ENCODE peak calls at places on chromosome 14, in five cellular contexts. Y, T, V, B and J are unnamed samples.
A peak's percentile ranks its signal among the peaks of the same experiment; 100 is the strongest.

GRCh38 chr14:44963775-44964380 is 1.9 kb downstream of the TOGARAM1 start:
- DNase-seq in Y (peak; percentile 43), T (no peak), V (no peak), B (peak; percentile 56), J (no peak)

GRCh38 chr14:56120091-56120632 is 2.0 kb downstream of the PELI2 start:
- DNase-seq in Y (peak; percentile 33), T (no peak), V (no peak), B (no peak), J (no peak)

GRCh38 chr14:104105822-104106470 is 20.4 kb downstream of the ASPG start:
- DNase-seq in Y (no peak), T (no peak), V (peak; percentile 1), B (no peak), J (no peak)

GRCh38 chr14:72528059-72528950 is 365.6 kb downstream of the DPF3 start:
- DNase-seq in Y (peak; percentile 50), T (no peak), V (no peak), B (no peak), J (no peak)

GRCh38 chr14:63563370-63564026 is 20.3 kb upstream of the PPP2R5E start:
- DNase-seq in Y (no peak), T (no peak), V (no peak), B (no peak), J (no peak)

GRCh38 chr14:56561586-56561985 is 18.0 kb upstream of the TMEM260 start:
- DNase-seq in Y (peak; percentile 80), T (no peak), V (no peak), B (no peak), J (no peak)

GRCh38 chr14:26765768-26766550 is 168.1 kb upstream of the NOVA1 start:
- DNase-seq in Y (peak; percentile 99), T (peak; percentile 41), V (no peak), B (no peak), J (no peak)

GRCh38 chr14:28609228-28609828 is 157.3 kb upstream of the FOXG1 start:
- DNase-seq in Y (peak; percentile 68), T (no peak), V (peak; percentile 77), B (peak; percentile 83), J (no peak)

GRCh38 chr14:26204954-26205479 is 392.8 kb downstream of the NOVA1 start:
- DNase-seq in Y (peak; percentile 18), T (no peak), V (peak; percentile 65), B (peak; percentile 71), J (no peak)

GRCh38 chr14:102939820-102940561 is 17.5 kb downstream of the AMN start:
- DNase-seq in Y (no peak), T (peak; percentile 90), V (no peak), B (no peak), J (no peak)

GRCh38 chr14:85466678-85467077 is 63.3 kb upstream of the FLRT2 start:
- DNase-seq in Y (peak; percentile 41), T (no peak), V (no peak), B (no peak), J (no peak)

GRCh38 chr14:106204063-106204462 is 677.7 kb downstream of the TMEM121 start:
- DNase-seq in Y (no peak), T (no peak), V (no peak), B (no peak), J (no peak)

GRCh38 chr14:99636487-99636886 is 8.4 kb upstream of the HHIPL1 start:
- DNase-seq in Y (no peak), T (no peak), V (no peak), B (no peak), J (no peak)

GRCh38 chr14:26598081-26598671 is 343 bp upstream of the NOVA1 start:
- DNase-seq in Y (peak; percentile 94), T (peak; percentile 81), V (peak; percentile 93), B (peak; percentile 95), J (peak; percentile 4)

GRCh38 chr14:68476212-68476964 is 316.5 kb downstream of the ZFP36L1 start:
- DNase-seq in Y (peak; percentile 100), T (no peak), V (no peak), B (peak; percentile 24), J (peak; percentile 54)

GRCh38 chr14:73850940-73851339 is 691 bp upstream of the PTGR2 start:
- DNase-seq in Y (peak; percentile 20), T (no peak), V (no peak), B (no peak), J (no peak)

GRCh38 chr14:34571771-34572170 is 32.3 kb upstream of the EAPP start:
- DNase-seq in Y (no peak), T (no peak), V (no peak), B (no peak), J (no peak)

GRCh38 chr14:90511795-90512331 is 115.0 kb downstream of the CALM1 start:
- DNase-seq in Y (no peak), T (no peak), V (no peak), B (no peak), J (no peak)

GRCh38 chr14:75258079-75258802 is 20.4 kb upstream of the FOS start:
- DNase-seq in Y (peak; percentile 73), T (no peak), V (no peak), B (no peak), J (no peak)

GRCh38 chr14:75307700-75308379 is 29.2 kb downstream of the FOS start:
- DNase-seq in Y (peak; percentile 80), T (peak; percentile 89), V (peak; percentile 95), B (peak; percentile 96), J (peak; percentile 59)

GRCh38 chr14:69612014-69612758 is 790 bp downstream of the SUSD6 start:
- DNase-seq in Y (peak; percentile 11), T (no peak), V (no peak), B (peak; percentile 61), J (no peak)

GRCh38 chr14:59336078-59336477 is 129.1 kb downstream of the GPR135 start:
- DNase-seq in Y (no peak), T (no peak), V (no peak), B (no peak), J (no peak)

GRCh38 chr14:68625366-68626090 is 167.3 kb downstream of the ZFP36L1 start:
- DNase-seq in Y (no peak), T (no peak), V (no peak), B (no peak), J (no peak)

GRCh38 chr14:51554953-51555352 is 96.8 kb upstream of the FRMD6 start:
- DNase-seq in Y (peak; percentile 62), T (no peak), V (no peak), B (peak; percentile 23), J (no peak)
- TF ChIP-seq CTCF in Y (peak; percentile 35), T (no peak), V (no peak), B (peak; percentile 25), J (no peak)

GRCh38 chr14:61197416-61197815 is 83.7 kb downstream of the TMEM30B start:
- DNase-seq in Y (no peak), T (no peak), V (no peak), B (no peak), J (no peak)

GRCh38 chr14:61192970-61193369 is 88.2 kb downstream of the TMEM30B start:
- DNase-seq in Y (peak; percentile 76), T (no peak), V (no peak), B (no peak), J (no peak)

GRCh38 chr14:61193471-61193870 is 87.7 kb downstream of the TMEM30B start:
- DNase-seq in Y (no peak), T (no peak), V (no peak), B (no peak), J (no peak)

GRCh38 chr14:61196792-61197191 is 84.3 kb downstream of the TMEM30B start:
- DNase-seq in Y (no peak), T (no peak), V (no peak), B (no peak), J (no peak)

GRCh38 chr14:61196034-61196433 is 85.1 kb downstream of the TMEM30B start:
- DNase-seq in Y (no peak), T (no peak), V (no peak), B (no peak), J (no peak)
- TF ChIP-seq CTCF in Y (peak; percentile 16), T (no peak), V (no peak), B (no peak), J (no peak)

GRCh38 chr14:89215166-89215940 is 201.7 kb downstream of the FOXN3 start:
- DNase-seq in Y (no peak), T (no peak), V (no peak), B (no peak), J (no peak)

GRCh38 chr14:89212386-89213235 is 204.4 kb downstream of the FOXN3 start:
- DNase-seq in Y (no peak), T (no peak), V (no peak), B (no peak), J (no peak)

GRCh38 chr14:89217876-89218275 is 199.2 kb downstream of the FOXN3 start:
- DNase-seq in Y (no peak), T (no peak), V (no peak), B (no peak), J (no peak)

GRCh38 chr14:89219056-89219455 is 198.0 kb downstream of the FOXN3 start:
- DNase-seq in Y (no peak), T (no peak), V (no peak), B (no peak), J (no peak)

DNA sequence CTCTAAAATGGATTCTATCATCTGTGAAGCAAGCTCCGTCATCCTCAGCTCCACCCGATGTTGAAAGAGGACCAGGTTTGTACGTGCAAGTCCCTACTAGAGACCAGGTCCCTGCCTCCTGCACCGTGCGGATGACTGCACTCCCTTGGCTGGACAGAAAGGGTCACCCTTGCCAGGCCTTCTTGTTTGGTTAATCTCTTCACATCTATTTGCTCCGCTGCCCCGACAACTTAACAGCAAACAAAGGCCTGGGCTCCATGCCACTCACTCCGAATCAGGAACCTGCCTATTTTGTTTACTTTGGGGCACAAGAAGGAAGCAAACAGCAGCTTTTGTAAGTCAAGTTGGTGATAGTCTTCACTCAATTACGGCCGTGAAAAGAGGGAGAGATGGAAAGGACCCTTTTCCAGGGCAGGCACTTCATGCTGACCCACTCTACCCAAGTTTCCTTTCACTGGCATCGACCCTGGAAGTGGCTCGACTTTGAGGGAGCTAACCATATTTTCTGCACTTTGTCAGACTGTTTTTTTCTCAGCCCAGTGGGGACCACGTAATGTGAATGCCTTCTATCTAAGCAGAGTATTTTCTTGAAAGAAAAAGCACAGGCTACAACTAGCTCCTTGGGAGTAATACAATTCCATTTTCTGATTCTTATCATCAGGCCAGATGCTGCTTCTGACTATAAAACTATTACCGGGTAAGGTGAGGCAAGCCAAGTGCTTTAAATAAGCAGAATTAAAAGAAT is 202.6 kb downstream of the FOXN3 start:
- DNase-seq in Y (no peak), T (peak; percentile 91), V (no peak), B (peak; percentile 14), J (no peak)
- TF ChIP-seq CTCF in Y (no peak), T (no peak), V (no peak), B (no peak), J (no peak)

DNA sequence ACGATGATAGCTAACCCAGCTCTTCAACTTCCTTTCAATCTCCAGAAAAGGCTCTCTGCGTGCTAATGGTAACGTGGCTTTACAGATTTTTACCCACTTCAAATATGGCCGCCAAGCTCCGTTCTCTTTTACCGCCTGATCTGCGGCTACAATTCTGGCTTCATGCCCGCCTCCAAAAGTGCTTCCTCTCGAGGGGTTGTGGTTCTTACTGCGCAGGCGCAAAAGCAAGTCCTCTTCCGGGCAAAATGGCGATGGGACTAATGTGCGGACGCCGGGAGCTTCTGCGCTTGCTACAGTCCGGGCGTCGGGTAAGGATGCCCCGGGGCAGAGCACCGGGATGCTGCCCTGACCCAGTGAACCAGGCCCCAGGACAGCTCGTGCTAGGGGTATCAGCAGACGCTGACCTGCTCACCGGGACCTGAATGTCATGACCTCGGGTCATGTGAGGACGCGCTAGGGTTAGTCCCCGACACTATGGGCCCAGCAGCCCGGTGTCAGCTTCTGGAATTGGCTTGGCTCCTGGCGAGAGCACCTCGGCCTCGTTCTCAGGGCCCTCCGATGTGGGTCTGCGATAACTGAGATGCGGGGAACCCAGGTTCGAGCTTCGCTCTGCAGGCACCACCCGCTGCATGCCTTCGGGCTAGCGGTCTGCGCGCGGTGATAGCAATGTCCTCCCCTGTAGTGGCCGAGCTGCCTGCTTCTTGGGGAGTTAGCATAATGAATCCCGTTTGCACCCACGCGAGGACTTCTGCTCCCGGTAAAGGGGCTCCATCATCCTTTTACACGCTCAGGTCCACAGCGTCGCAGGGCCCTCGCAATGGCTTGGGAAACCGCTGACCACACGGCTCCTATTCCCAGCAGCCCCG is at the start of gene OXA1L:
- DNase-seq in Y (peak; percentile 97), T (peak; percentile 98), V (peak; percentile 89), B (peak; percentile 98), J (peak; percentile 91)
- TF ChIP-seq CTCF in Y (no peak), T (no peak), V (no peak), B (no peak), J (no peak)